ENCODE peak calls at places on chromosomes 5 and 9, in six cellular contexts. P, Z, Q, O, R and H are unnamed samples.

GRCh38 chr5:95812100-95812472 is 10.4 kb downstream of the GLRX start:
- DNase-seq in P (no peak), O (no peak), R (no peak), Q (no peak), Z (no peak), H (no peak)

GRCh38 chr9:129550199-129550839 is 70.6 kb downstream of the C9orf50 start:
- DNase-seq in Z (no peak), O (peak; percentile 89), P (peak; percentile 63), R (no peak), Q (peak; percentile 54), H (peak; percentile 60)

GRCh38 chr5:10118150-10118549 is 131.5 kb downstream of the ATPSCKMT start:
- DNase-seq in Z (no peak), R (no peak), P (no peak), Q (no peak), O (no peak), H (no peak)

GRCh38 chr5:96322217-96322616 is 110.8 kb downstream of the PCSK1 start:
- DNase-seq in P (no peak), Z (no peak), Q (no peak), O (no peak), R (no peak), H (no peak)

GRCh38 chr5:175652741-175653663 is 4.9 kb upstream of the HRH2 start:
- DNase-seq in O (no peak), Q (no peak), R (no peak), Z (peak; percentile 58), P (no peak), H (no peak)

GRCh38 chr9:70525553-70525952 is 111.1 kb upstream of the KLF9 start:
- DNase-seq in R (no peak), Q (peak; percentile 60), Z (no peak), O (no peak), P (no peak), H (no peak)

GRCh38 chr5:167759411-167759821 is 532.0 kb upstream of the WWC1 start:
- DNase-seq in P (no peak), Z (no peak), Q (peak; percentile 100), O (peak; percentile 62), R (no peak), H (no peak)

GRCh38 chr9:126957687-126958053 is 43.1 kb downstream of the RALGPS1 start:
- DNase-seq in P (no peak), O (peak; percentile 38), Z (no peak), R (no peak), Q (peak; percentile 60), H (no peak)

GRCh38 chr9:105678163-105678562 is 15.9 kb downstream of the TAL2 start:
- DNase-seq in Q (no peak), Z (no peak), O (no peak), P (no peak), R (no peak), H (no peak)

GRCh38 chr9:38278931-38279532 is 113.5 kb upstream of the ALDH1B1 start:
- DNase-seq in Q (no peak), Z (no peak), O (no peak), P (no peak), R (no peak), H (no peak)

GRCh38 chr5:21919417-21920022 is 933.6 kb downstream of the CDH12 start:
- DNase-seq in R (peak; percentile 16), Q (peak; percentile 57), Z (no peak), P (no peak), O (peak; percentile 52), H (peak; percentile 70)

GRCh38 chr5:168798065-168799023 is 219.2 kb upstream of the PANK3 start:
- DNase-seq in Q (no peak), Z (no peak), R (no peak), P (no peak), O (no peak), H (no peak)

GRCh38 chr9:85569988-85570387 is 171.8 kb downstream of the AGTPBP1 start:
- DNase-seq in Z (no peak), O (peak; percentile 24), P (no peak), R (no peak), Q (peak; percentile 50), H (no peak)

GRCh38 chr5:77972545-77973252 is 196.6 kb upstream of the TBCA start:
- DNase-seq in P (no peak), Q (no peak), R (no peak), Z (no peak), O (no peak), H (peak; percentile 15)

GRCh38 chr5:162786234-162786633 is 651.2 kb upstream of the CCNG1 start:
- DNase-seq in R (no peak), Z (no peak), Q (no peak), O (no peak), P (no peak), H (no peak)

GRCh38 chr5:37436146-37436934 is 57.2 kb downstream of the WDR70 start:
- DNase-seq in P (no peak), Q (no peak), R (no peak), Z (no peak), O (no peak), H (no peak)

GRCh38 chr9:92864152-92864551 is 13.7 kb downstream of the ZNF484 start:
- DNase-seq in R (no peak), P (no peak), Q (no peak), Z (no peak), O (no peak), H (no peak)

GRCh38 chr9:87545858-87546257 is 48.2 kb downstream of the DAPK1 start:
- DNase-seq in Q (no peak), R (no peak), O (peak; percentile 75), P (no peak), Z (no peak), H (no peak)

GRCh38 chr9:130159814-130160670 is 12.2 kb upstream of the NCS1 start:
- DNase-seq in O (no peak), R (no peak), P (no peak), Z (no peak), Q (no peak), H (no peak)

GRCh38 chr5:7261049-7261448 is 134.9 kb upstream of the ADCY2 start:
- DNase-seq in R (peak; percentile 90), Q (no peak), Z (no peak), P (peak; percentile 28), O (peak; percentile 48), H (no peak)

GRCh38 chr9:78972303-78973002 is 599.3 kb upstream of the TLE4 start:
- DNase-seq in Q (no peak), P (no peak), O (no peak), Z (no peak), R (no peak), H (peak; percentile 39)

GRCh38 chr9:125897481-125897880 is 150.3 kb downstream of the PBX3 start:
- DNase-seq in Q (no peak), R (no peak), O (no peak), P (no peak), Z (no peak), H (no peak)

GRCh38 chr5:66565878-66566277 is 30.3 kb upstream of the MAST4 start:
- DNase-seq in O (no peak), P (no peak), Q (no peak), Z (no peak), R (peak; percentile 40), H (no peak)

GRCh38 chr9:36074870-36075532 is 38.3 kb downstream of the RECK start:
- DNase-seq in O (peak; percentile 71), Z (no peak), R (no peak), Q (peak; percentile 81), P (peak; percentile 86), H (no peak)

GRCh38 chr5:29387384-29387783 is 1806.1 kb upstream of the CDH6 start:
- DNase-seq in O (no peak), R (no peak), P (no peak), Z (no peak), Q (no peak), H (no peak)

GRCh38 chr5:38556599-38557308 is at the start of gene LIFR:
- DNase-seq in Q (peak; percentile 77), P (peak; percentile 61), Z (peak; percentile 25), O (peak; percentile 83), R (peak; percentile 55), H (peak; percentile 87)

GRCh38 chr5:24385070-24385469 is 259.7 kb downstream of the CDH10 start:
- DNase-seq in O (no peak), R (no peak), Q (no peak), Z (no peak), P (no peak), H (no peak)

GRCh38 chr5:130514984-130515690 is 610.9 kb downstream of the CHSY3 start:
- DNase-seq in O (peak; percentile 92), Q (peak; percentile 67), R (no peak), P (no peak), Z (no peak), H (no peak)

GRCh38 chr5:125717209-125717608 is 706.0 kb upstream of the GRAMD2B start:
- DNase-seq in O (peak; percentile 86), P (no peak), Z (no peak), Q (no peak), R (no peak), H (no peak)

GRCh38 chr9:130975156-130975555 is 33.8 kb upstream of the LAMC3 start:
- DNase-seq in Z (no peak), P (no peak), R (no peak), O (no peak), Q (no peak), H (no peak)

GRCh38 chr5:6819521-6819920 is 106.3 kb downstream of the TENT4A start:
- DNase-seq in Q (no peak), O (no peak), P (no peak), Z (no peak), R (no peak), H (no peak)

GRCh38 chr9:31137850-31138160 is 1246.6 kb upstream of the ACO1 start:
- DNase-seq in Z (no peak), Q (no peak), P (no peak), O (no peak), R (no peak), H (no peak)

GRCh38 chr5:130126748-130127147 is 222.5 kb downstream of the CHSY3 start:
- DNase-seq in Z (no peak), R (no peak), O (peak; percentile 28), P (no peak), Q (no peak), H (no peak)

GRCh38 chr5:42772265-42772993 is 15.8 kb downstream of the CCDC152 start:
- DNase-seq in Z (no peak), P (peak; percentile 5), R (no peak), Q (peak; percentile 7), O (no peak), H (no peak)

GRCh38 chr5:151553130-151553670 is 37.9 kb downstream of the FAT2 start:
- DNase-seq in P (no peak), R (no peak), O (no peak), Q (no peak), Z (no peak), H (no peak)

GRCh38 chr5:135449608-135450007 is 2.5 kb upstream of the DCANP1 start:
- DNase-seq in Z (no peak), R (no peak), P (no peak), Q (no peak), O (no peak), H (no peak)

GRCh38 chr9:135098400-135099105 is 11.1 kb downstream of the OLFM1 start:
- DNase-seq in O (no peak), P (no peak), R (no peak), Z (no peak), Q (peak; percentile 65), H (peak; percentile 35)

GRCh38 chr5:96863949-96864649 is 12.2 kb upstream of the ERAP2 start:
- DNase-seq in Z (no peak), Q (no peak), O (no peak), R (no peak), P (no peak), H (no peak)